ENCODE peak calls at places on chromosomes 3 and 15, in five cellular contexts. Z, K, V, P and R are unnamed samples.

GRCh38 chr3:170732660-170733245 is 137.2 kb downstream of the RPL22L1 start:
- DNase-seq in Z (no peak), V (peak), P (no peak), K (no peak), R (no peak)

GRCh38 chr3:133955892-133956291 is 60.2 kb upstream of the RAB6B start:
- DNase-seq in K (no peak), Z (no peak), V (no peak), P (peak), R (no peak)

GRCh38 chr15:57048930-57049550 is 130.6 kb downstream of the TCF12 start:
- DNase-seq in V (no peak), P (no peak), Z (no peak), K (no peak), R (no peak)

GRCh38 chr3:101635954-101636798 is 40.8 kb downstream of the ZBTB11 start:
- DNase-seq in P (peak), V (peak), K (peak), Z (peak), R (no peak)

GRCh38 chr3:108124337-108125150 is 33.7 kb upstream of the CD47 start:
- DNase-seq in Z (no peak), V (peak), P (peak), K (peak), R (no peak)

GRCh38 chr3:50226888-50227389 is 9.1 kb upstream of the GNAI2 start:
- DNase-seq in V (peak), Z (peak), P (peak), K (no peak), R (no peak)

GRCh38 chr15:51884517-51885236 is 55.2 kb downstream of the TMOD3 start:
- DNase-seq in V (no peak), P (no peak), Z (peak), K (no peak), R (no peak)

GRCh38 chr3:4809970-4810369 is 169.3 kb upstream of the BHLHE40 start:
- DNase-seq in V (no peak), K (no peak), P (no peak), Z (no peak), R (no peak)

GRCh38 chr3:51637144-51637940 is 33.7 kb upstream of the TEX264 start:
- DNase-seq in Z (no peak), V (no peak), K (no peak), P (no peak), R (no peak)

GRCh38 chr15:32834156-32834555 is 116.4 kb downstream of the GREM1 start:
- DNase-seq in V (peak), K (no peak), Z (no peak), P (no peak), R (no peak)

GRCh38 chr3:101204246-101204645 is 116.1 kb downstream of the IMPG2 start:
- DNase-seq in K (no peak), Z (no peak), P (no peak), V (no peak), R (no peak)

GRCh38 chr3:42507751-42508335 is 5.4 kb downstream of the VIPR1 start:
- DNase-seq in K (no peak), P (no peak), Z (no peak), V (peak), R (no peak)